ENCODE peak calls at places on chromosomes 11 and 22, in eight cellular contexts. B, W, Y, G, R, M, I and L are unnamed samples.

GRCh38 chr11:4087551-4087950 is 7.0 kb upstream of the RRM1 start:
- DNase-seq in B (no peak), W (no peak), Y (no peak), G (no peak), R (no peak), M (no peak), I (no peak), L (no peak)

GRCh38 chr11:28878025-28878424 is 769.8 kb downstream of the METTL15 start:
- DNase-seq in B (no peak), W (peak), Y (no peak), G (no peak), R (peak), M (no peak), I (no peak), L (no peak)

GRCh38 chr11:79047356-79047755 is 393.5 kb downstream of the TENM4 start:
- DNase-seq in B (no peak), W (no peak), Y (no peak), G (no peak), R (no peak), M (no peak), I (no peak), L (no peak)

GRCh38 chr11:103898065-103898464 is 138.4 kb upstream of the DDI1 start:
- DNase-seq in B (no peak), W (no peak), Y (no peak), G (no peak), R (peak), M (no peak), I (no peak), L (no peak)

GRCh38 chr11:113270080-113270479 is 44.3 kb upstream of the TTC12 start:
- DNase-seq in B (no peak), W (no peak), Y (no peak), G (no peak), R (no peak), M (no peak), I (no peak), L (no peak)

GRCh38 chr22:45953178-45953577 is 23.8 kb downstream of the WNT7B start:
- DNase-seq in B (no peak), W (no peak), Y (no peak), G (no peak), R (no peak), M (no peak), I (no peak), L (no peak)

GRCh38 chr11:45259607-45260006 is 26.5 kb downstream of the SYT13 start:
- DNase-seq in B (peak), W (no peak), Y (no peak), G (no peak), R (peak), M (no peak), I (no peak), L (no peak)

GRCh38 chr22:46708766-46709330 is 29.2 kb downstream of the CERK start:
- DNase-seq in B (no peak), W (no peak), Y (no peak), G (no peak), R (no peak), M (no peak), I (no peak), L (no peak)

GRCh38 chr11:86811637-86812321 is 11.4 kb downstream of the PRSS23 start:
- DNase-seq in B (no peak), W (peak), Y (no peak), G (no peak), R (peak), M (no peak), I (no peak), L (no peak)

GRCh38 chr22:47274196-47274595 is 511.7 kb downstream of the TBC1D22A start:
- DNase-seq in B (no peak), W (no peak), Y (no peak), G (no peak), R (no peak), M (no peak), I (no peak), L (no peak)

GRCh38 chr22:41369837-41370236 is 11.9 kb upstream of the TEF start:
- DNase-seq in B (no peak), W (no peak), Y (no peak), G (no peak), R (no peak), M (no peak), I (no peak), L (no peak)

GRCh38 chr22:19086944-19087343 is 35.3 kb downstream of the DGCR2 start:
- DNase-seq in B (no peak), W (peak), Y (no peak), G (peak), R (no peak), M (no peak), I (no peak), L (no peak)

GRCh38 chr22:35991168-35991567 is 37.5 kb downstream of the RBFOX2 start:
- DNase-seq in B (no peak), W (peak), Y (no peak), G (no peak), R (no peak), M (no peak), I (no peak), L (no peak)

GRCh38 chr11:110830344-110831141 is 118.3 kb upstream of the ARHGAP20 start:
- DNase-seq in B (no peak), W (no peak), Y (no peak), G (no peak), R (peak), M (no peak), I (no peak), L (no peak)

GRCh38 chr11:57087966-57088365 is 93.8 kb upstream of the LRRC55 start:
- DNase-seq in B (no peak), W (no peak), Y (no peak), G (no peak), R (no peak), M (no peak), I (no peak), L (no peak)

GRCh38 chr11:76459299-76459698 is 14.5 kb downstream of the EMSY start:
- DNase-seq in B (no peak), W (no peak), Y (no peak), G (peak), R (peak), M (no peak), I (no peak), L (no peak)

GRCh38 chr11:59142530-59143507 is at the start of gene FAM111A:
- DNase-seq in B (peak), W (peak), Y (peak), G (peak), R (peak), M (peak), I (peak), L (peak)

GRCh38 chr11:59138643-59139042 is 4.0 kb upstream of the FAM111A start:
- DNase-seq in B (no peak), W (no peak), Y (no peak), G (peak), R (no peak), M (no peak), I (no peak), L (no peak)

GRCh38 chr11:59141673-59142460 is 789 bp upstream of the FAM111A start:
- DNase-seq in B (no peak), W (peak), Y (no peak), G (no peak), R (peak), M (no peak), I (no peak), L (no peak)

GRCh38 chr11:59144096-59144495 is 1.4 kb downstream of the FAM111A start:
- DNase-seq in B (no peak), W (no peak), Y (no peak), G (peak), R (peak), M (no peak), I (no peak), L (no peak)

GRCh38 chr11:59141191-59141590 is 1.5 kb upstream of the FAM111A start:
- DNase-seq in B (no peak), W (no peak), Y (no peak), G (no peak), R (no peak), M (no peak), I (no peak), L (no peak)
- H3K4me3 ChIP-seq in B (no peak), W (no peak), Y (no peak), G (no peak), R (no peak), M (no peak), I (no peak), L (no peak)

DNA sequence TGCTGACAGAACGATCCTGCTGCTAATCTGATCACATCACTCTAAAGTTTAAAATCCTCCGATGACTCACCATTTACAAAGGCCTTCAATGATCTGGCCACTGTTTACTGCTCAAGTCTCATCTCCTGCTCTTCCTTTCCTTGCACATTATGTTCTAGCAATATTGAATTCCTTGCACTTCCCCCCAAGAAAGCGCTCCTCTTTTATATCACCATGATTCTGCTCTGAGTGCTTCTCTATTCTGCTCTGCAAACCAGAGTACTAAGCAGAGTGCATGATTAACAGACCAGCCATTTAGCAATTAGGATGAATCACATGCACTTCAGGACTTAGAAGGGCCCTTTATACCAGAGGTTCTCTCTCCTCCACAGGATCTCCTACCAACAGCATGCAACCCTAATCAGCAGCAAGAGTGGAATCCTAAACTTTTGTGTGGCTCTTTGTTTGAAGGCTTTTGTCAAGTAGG is 1122.8 kb upstream of the CCDC90B start:
- DNase-seq in B (no peak), W (peak), Y (no peak), G (no peak), R (peak), M (no peak), I (no peak), L (no peak)
- TF ChIP-seq CTCF in B (no peak), W (no peak), Y (no peak), G (no peak), R (no peak), M (no peak), I (no peak), L (no peak)

DNA sequence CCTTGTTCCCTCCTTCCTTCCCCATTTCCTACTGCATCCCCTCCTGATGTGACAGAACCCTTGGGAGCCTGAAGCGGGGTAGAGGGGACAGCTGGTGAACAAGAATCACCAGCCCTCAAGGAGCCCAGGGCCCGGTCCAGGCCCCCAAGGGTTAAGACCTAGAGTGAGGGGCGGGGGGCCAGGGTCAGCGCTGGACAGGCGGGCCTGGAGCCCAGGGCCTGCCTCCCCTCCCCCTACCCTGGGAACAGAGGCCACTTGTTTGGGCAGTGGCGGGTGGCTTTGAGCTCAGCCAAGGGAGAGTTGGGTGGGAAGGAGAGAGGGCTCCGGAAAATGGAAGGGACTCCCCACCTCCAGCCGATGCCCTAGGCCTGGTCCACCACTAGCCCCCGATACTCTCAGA is 2.1 kb downstream of the ARAP1 start:
- DNase-seq in B (no peak), W (no peak), Y (no peak), G (no peak), R (no peak), M (no peak), I (no peak), L (no peak)
- H3K4me3 ChIP-seq in B (no peak), W (no peak), Y (no peak), G (no peak), R (no peak), M (no peak), I (no peak), L (no peak)

GRCh38 chr11:14041040-14041439 is 78.5 kb downstream of the SPON1 start:
- DNase-seq in B (no peak), W (no peak), Y (no peak), G (no peak), R (peak), M (no peak), I (no peak), L (no peak)
- TF ChIP-seq CTCF in B (peak), W (peak), Y (no peak), G (no peak), R (peak), M (no peak), I (no peak), L (peak)

GRCh38 chr11:37092487-37092886 is 494.5 kb upstream of the RAG2 start:
- DNase-seq in B (no peak), W (no peak), Y (no peak), G (no peak), R (no peak), M (no peak), I (no peak), L (no peak)
- H3K4me3 ChIP-seq in B (no peak), W (no peak), Y (no peak), G (no peak), R (no peak), M (no peak), I (no peak), L (no peak)

GRCh38 chr11:1027483-1028290 is 8.8 kb downstream of the MUC6 start:
- DNase-seq in B (no peak), W (no peak), Y (no peak), G (no peak), R (no peak), M (no peak), I (no peak), L (no peak)
- TF ChIP-seq CTCF in B (no peak), W (no peak), Y (no peak), G (no peak), R (no peak), M (no peak), I (no peak), L (no peak)

GRCh38 chr11:121029153-121029552 is 5.3 kb downstream of the TBCEL start:
- DNase-seq in B (no peak), W (no peak), Y (no peak), G (no peak), R (no peak), M (no peak), I (no peak), L (no peak)

GRCh38 chr11:121029813-121030445 is 6.0 kb downstream of the TBCEL start:
- DNase-seq in B (no peak), W (no peak), Y (no peak), G (peak), R (no peak), M (no peak), I (no peak), L (no peak)

GRCh38 chr11:121023848-121024751 is at the start of gene TBCEL:
- DNase-seq in B (peak), W (peak), Y (peak), G (peak), R (peak), M (peak), I (peak), L (peak)

DNA sequence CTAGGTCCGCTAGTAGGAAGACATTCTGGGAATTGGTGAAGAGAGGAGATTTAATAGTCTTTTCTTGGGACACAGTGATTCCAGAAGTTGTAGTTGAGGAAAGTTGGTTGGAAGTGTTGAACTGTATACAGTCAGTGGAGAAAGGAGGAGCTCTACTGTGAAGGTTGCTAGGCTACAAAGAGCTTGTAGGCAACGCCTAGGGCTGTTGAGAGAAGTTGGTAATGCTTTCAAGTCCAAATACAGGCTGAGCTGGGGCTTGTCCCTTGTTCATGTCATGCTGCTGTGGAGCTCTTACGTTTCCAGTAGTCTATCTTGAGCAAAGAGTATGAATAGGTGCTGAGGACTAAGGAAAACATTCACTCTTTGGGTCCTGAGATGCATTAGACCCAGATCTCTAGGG is 1.1 kb downstream of the TBCEL start:
- DNase-seq in B (no peak), W (peak), Y (no peak), G (peak), R (peak), M (peak), I (peak), L (no peak)
- H3K4me3 ChIP-seq in B (peak), W (peak), Y (peak), G (peak), R (no peak), M (peak), I (peak), L (peak)

GRCh38 chr22:22106855-22107254 is 124.3 kb upstream of the TOP3B start:
- DNase-seq in B (no peak), W (no peak), Y (no peak), G (no peak), R (no peak), M (no peak), I (no peak), L (no peak)
- TF ChIP-seq CTCF in B (no peak), W (no peak), Y (no peak), G (no peak), R (no peak), M (no peak), I (no peak), L (no peak)

DNA sequence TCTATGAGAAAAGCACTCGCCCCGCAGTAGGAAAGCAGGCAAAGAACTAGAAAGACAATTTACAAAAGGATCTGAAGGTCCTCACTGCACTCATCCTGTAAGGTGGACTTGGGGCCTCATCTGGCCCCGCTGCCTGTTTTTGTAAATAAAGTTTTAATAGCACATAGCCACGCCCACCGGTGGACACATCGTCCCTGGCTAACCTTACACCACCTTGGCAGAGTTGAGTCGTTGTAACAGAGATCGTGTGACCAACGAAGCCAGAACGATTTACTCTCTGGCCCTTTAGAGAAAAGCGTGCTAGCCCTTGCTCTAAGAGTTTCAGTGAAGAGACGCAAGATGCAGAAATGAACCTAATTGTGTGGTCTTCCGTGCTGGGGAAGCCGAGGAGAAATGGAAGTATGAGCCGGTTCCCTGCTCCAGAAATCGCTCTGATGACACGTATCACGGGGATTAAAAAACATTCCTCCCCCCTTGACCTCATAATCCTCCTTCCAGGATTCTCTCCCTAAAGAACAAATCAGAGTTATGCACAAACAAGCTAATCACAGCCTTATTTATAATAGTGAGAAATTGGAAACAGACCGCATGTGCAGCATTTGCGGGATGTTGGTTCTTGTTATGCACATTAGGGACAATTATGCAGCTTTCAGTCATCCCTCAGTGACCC is 80.1 kb downstream of the CDKN1C start:
- DNase-seq in B (peak), W (no peak), Y (no peak), G (no peak), R (no peak), M (no peak), I (peak), L (peak)
- H3K4me3 ChIP-seq in B (no peak), W (no peak), Y (no peak), G (no peak), R (no peak), M (no peak), I (no peak), L (no peak)

GRCh38 chr22:37199839-37200161 is 11.8 kb upstream of the C1QTNF6 start:
- DNase-seq in B (no peak), W (no peak), Y (no peak), G (no peak), R (peak), M (no peak), I (no peak), L (no peak)
- TF ChIP-seq CTCF in B (no peak), W (no peak), Y (no peak), G (no peak), R (no peak), M (no peak), I (no peak), L (no peak)